ENCODE peak calls at places on chromosomes 4 and X, in four cellular contexts. X, Y, A and S are unnamed samples.

GRCh38 chrX:121254336-121254735 is 206.9 kb downstream of the GLUD2 start:
- DNase-seq in X (no peak), Y (no peak), A (no peak), S (no peak)

GRCh38 chrX:67724359-67725110 is 180.7 kb downstream of the AR start:
- DNase-seq in X (no peak), Y (no peak), A (no peak), S (no peak)

GRCh38 chr4:145507636-145508035 is 26.0 kb downstream of the SMAD1 start:
- DNase-seq in X (no peak), Y (no peak), A (no peak), S (no peak)

GRCh38 chr4:110112056-110112455 is 86.4 kb downstream of the ELOVL6 start:
- DNase-seq in X (no peak), Y (no peak), A (no peak), S (no peak)

GRCh38 chr4:118173126-118173525 is 138.8 kb downstream of the NDST3 start:
- DNase-seq in X (no peak), Y (no peak), A (no peak), S (no peak)

GRCh38 chr4:23818097-23818648 is 71.7 kb downstream of the PPARGC1A start:
- DNase-seq in X (no peak), Y (no peak), A (no peak), S (no peak)

GRCh38 chr4:110196206-110196870 is 2.1 kb downstream of the ELOVL6 start:
- DNase-seq in X (no peak), Y (peak), A (peak), S (no peak)

GRCh38 chr4:163166041-163166579 is 580 bp downstream of the NAF1 start:
- DNase-seq in X (peak), Y (peak), A (peak), S (peak)

GRCh38 chr4:97468272-97468671 is 675.0 kb downstream of the STPG2 start:
- DNase-seq in X (no peak), Y (no peak), A (no peak), S (no peak)

GRCh38 chr4:169810325-169811323 is 52.9 kb upstream of the HPF1 start:
- DNase-seq in X (peak), Y (no peak), A (no peak), S (no peak)

GRCh38 chr4:155032521-155033229 is 175.8 kb upstream of the NPY2R start:
- DNase-seq in X (no peak), Y (no peak), A (no peak), S (no peak)

GRCh38 chr4:155025762-155026457 is 182.5 kb upstream of the NPY2R start:
- DNase-seq in X (peak), Y (peak), A (no peak), S (no peak)

GRCh38 chr4:155026715-155027114 is 181.7 kb upstream of the NPY2R start:
- DNase-seq in X (no peak), Y (no peak), A (no peak), S (no peak)
- H3K27ac ChIP-seq in X (no peak), Y (no peak), A (no peak), S (no peak)

DNA sequence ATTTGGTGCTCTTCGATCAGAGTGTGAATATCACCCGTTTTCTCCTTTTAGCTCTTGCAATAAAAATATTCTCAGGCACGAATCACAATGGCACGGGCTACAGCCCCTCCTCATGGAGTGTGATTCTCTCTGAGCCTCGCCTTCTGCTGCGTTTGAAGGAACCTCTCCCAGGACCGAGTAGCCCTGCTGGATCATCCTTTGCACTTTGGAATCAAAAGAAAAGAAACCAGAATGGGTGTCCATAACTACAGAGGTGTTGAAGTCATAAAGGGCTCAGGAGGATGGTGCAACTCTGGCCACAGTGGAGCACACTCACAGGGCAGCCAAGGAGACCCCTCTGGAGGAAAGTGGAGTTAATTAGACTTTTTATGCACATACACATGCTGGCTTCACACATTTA is 19.2 kb downstream of the MAML3 start:
- DNase-seq in X (no peak), Y (no peak), A (no peak), S (no peak)
- H3K27ac ChIP-seq in X (no peak), Y (no peak), A (no peak), S (no peak)

GRCh38 chr4:1041147-1041935 is 29.9 kb downstream of the FGFRL1 start:
- DNase-seq in X (no peak), Y (no peak), A (no peak), S (no peak)
- H3K27ac ChIP-seq in X (no peak), Y (peak), A (no peak), S (no peak)

GRCh38 chr4:52173470-52174055 is 122.5 kb downstream of the SPATA18 start:
- DNase-seq in X (no peak), Y (peak), A (no peak), S (no peak)

GRCh38 chr4:52172166-52172565 is 121.1 kb downstream of the SPATA18 start:
- DNase-seq in X (peak), Y (no peak), A (no peak), S (no peak)
- H3K27ac ChIP-seq in X (no peak), Y (no peak), A (no peak), S (no peak)

GRCh38 chr4:6449335-6449734 is 23.1 kb downstream of the PPP2R2C start:
- DNase-seq in X (no peak), Y (no peak), A (no peak), S (no peak)

GRCh38 chr4:6451309-6451708 is 21.1 kb downstream of the PPP2R2C start:
- DNase-seq in X (no peak), Y (no peak), A (no peak), S (no peak)

GRCh38 chr4:6450709-6451108 is 21.7 kb downstream of the PPP2R2C start:
- DNase-seq in X (no peak), Y (no peak), A (no peak), S (peak)

GRCh38 chr4:6448476-6449170 is 23.8 kb downstream of the PPP2R2C start:
- DNase-seq in X (no peak), Y (no peak), A (no peak), S (no peak)

GRCh38 chr4:6449746-6450369 is 22.6 kb downstream of the PPP2R2C start:
- DNase-seq in X (no peak), Y (no peak), A (no peak), S (no peak)
- H3K27ac ChIP-seq in X (no peak), Y (no peak), A (peak), S (peak)

DNA sequence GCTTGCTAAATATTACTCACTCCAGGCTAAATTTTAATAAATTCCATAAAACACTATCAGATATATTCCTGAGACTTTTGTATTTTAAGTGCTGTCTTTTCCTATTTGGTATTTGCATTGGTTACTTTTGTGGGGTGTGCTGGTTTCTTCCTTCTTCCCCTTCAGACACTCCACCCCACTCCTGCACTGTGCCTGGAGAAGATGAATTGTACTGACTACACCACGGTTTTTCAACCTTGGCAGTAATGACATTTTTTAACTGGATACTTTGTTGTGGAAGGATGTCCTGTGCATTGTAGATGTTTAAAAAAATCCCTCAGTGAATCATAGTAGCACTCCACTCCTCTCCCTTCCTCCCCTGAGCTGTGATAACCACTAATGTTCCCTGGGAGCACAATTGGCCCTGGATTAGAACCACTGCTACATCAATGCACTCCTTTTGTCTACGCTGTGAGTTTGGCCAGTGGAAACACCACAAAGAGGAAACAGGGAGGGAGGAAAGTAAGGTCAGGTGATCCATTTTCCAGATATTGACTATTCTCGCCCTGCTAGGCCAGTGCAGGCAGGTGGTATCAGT is 36.3 kb downstream of the SNCA start:
- DNase-seq in X (no peak), Y (no peak), A (no peak), S (no peak)
- H3K27ac ChIP-seq in X (no peak), Y (no peak), A (no peak), S (no peak)